ENCODE peak calls at places on chromosomes 6 and 20, in six cellular contexts. T is AG04450, X is neural progenitor cell, M is psoas muscle, F is brain microvascular endothelial cell, H is body of pancreas. K is an unnamed sample.

GRCh38 chr20:35319206-35320197 is 27.3 kb upstream of the FAM83C start:
- DNase-seq in T (no peak), X (no peak), M (no peak), F (peak), H (no peak), K (peak)

GRCh38 chr6:121560476-121560875 is 125.0 kb downstream of the GJA1 start:
- DNase-seq in T (no peak), X (no peak), M (no peak), F (no peak), H (no peak), K (no peak)

GRCh38 chr6:53432318-53433161 is 83.8 kb upstream of the ELOVL5 start:
- DNase-seq in T (peak), X (no peak), M (no peak), F (peak), H (peak), K (no peak)

GRCh38 chr20:11376998-11377397 is 540.7 kb upstream of the BTBD3 start:
- DNase-seq in T (peak), X (no peak), M (no peak), F (peak), H (no peak), K (no peak)

GRCh38 chr6:11961137-11961779 is 50.9 kb upstream of the HIVEP1 start:
- DNase-seq in T (no peak), X (no peak), M (no peak), F (no peak), H (no peak), K (no peak)

GRCh38 chr6:156809034-156809433 is 31.9 kb downstream of the ARID1B start:
- DNase-seq in T (no peak), X (no peak), M (no peak), F (no peak), H (peak), K (no peak)

GRCh38 chr20:49475979-49476378 is 6.5 kb downstream of the KCNB1 start:
- DNase-seq in T (no peak), X (no peak), M (no peak), F (no peak), H (no peak), K (no peak)

GRCh38 chr6:105174512-105174911 is 5.3 kb downstream of the POPDC3 start:
- DNase-seq in T (no peak), X (no peak), M (no peak), F (no peak), H (no peak), K (peak)

GRCh38 chr6:150652848-150653613 is 53.3 kb downstream of the PLEKHG1 start:
- DNase-seq in T (no peak), X (no peak), M (no peak), F (no peak), H (no peak), K (no peak)

GRCh38 chr6:3758842-3759144 is 7.3 kb upstream of the PXDC1 start:
- DNase-seq in T (no peak), X (no peak), M (no peak), F (no peak), H (no peak), K (no peak)

GRCh38 chr20:40438161-40438835 is 250.7 kb downstream of the MAFB start:
- DNase-seq in T (no peak), X (no peak), M (no peak), F (peak), H (no peak), K (no peak)

GRCh38 chr6:903746-904145 is 210.8 kb upstream of the EXOC2 start:
- DNase-seq in T (no peak), X (no peak), M (no peak), F (peak), H (no peak), K (peak)

GRCh38 chr20:36120991-36121390 is 33.5 kb upstream of the EPB41L1 start:
- DNase-seq in T (no peak), X (no peak), M (no peak), F (no peak), H (no peak), K (no peak)

GRCh38 chr20:4896971-4897497 is 104.3 kb downstream of the SLC23A2 start:
- DNase-seq in T (no peak), X (peak), M (no peak), F (no peak), H (no peak), K (no peak)

GRCh38 chr6:34386316-34387137 is 5.9 kb downstream of the NUDT3 start:
- DNase-seq in T (peak), X (no peak), M (no peak), F (peak), H (peak), K (peak)

GRCh38 chr6:14270925-14271791 is 153.6 kb downstream of the CD83 start:
- DNase-seq in T (peak), X (no peak), M (peak), F (peak), H (peak), K (no peak)

GRCh38 chr6:157761331-157761921 is 61.6 kb upstream of the SNX9 start:
- DNase-seq in T (no peak), X (no peak), M (no peak), F (peak), H (no peak), K (peak)

GRCh38 chr6:152355166-152355565 is 282.0 kb downstream of the SYNE1 start:
- DNase-seq in T (no peak), X (peak), M (no peak), F (no peak), H (no peak), K (no peak)

GRCh38 chr6:146700078-146700686 is 101.4 kb downstream of the ADGB start:
- DNase-seq in T (peak), X (peak), M (peak), F (peak), H (peak), K (peak)

GRCh38 chr6:170095273-170095976 is 195.5 kb downstream of the DLL1 start:
- DNase-seq in T (no peak), X (no peak), M (no peak), F (no peak), H (peak), K (peak)

GRCh38 chr6:5584072-5584471 is 322.8 kb downstream of the FARS2 start:
- DNase-seq in T (peak), X (no peak), M (no peak), F (peak), H (no peak), K (no peak)

GRCh38 chr6:19301980-19302379 is 535.2 kb upstream of the ID4 start:
- DNase-seq in T (no peak), X (peak), M (no peak), F (peak), H (no peak), K (no peak)

GRCh38 chr6:38527371-38527770 is 112.4 kb downstream of the BTBD9 start:
- DNase-seq in T (no peak), X (no peak), M (no peak), F (no peak), H (no peak), K (no peak)

GRCh38 chr6:9482030-9482731 is 932.7 kb downstream of the TFAP2A start:
- DNase-seq in T (peak), X (no peak), M (no peak), F (peak), H (no peak), K (peak)

GRCh38 chr6:14706378-14706929 is 539.4 kb upstream of the JARID2 start:
- DNase-seq in T (peak), X (no peak), M (peak), F (peak), H (peak), K (peak)

GRCh38 chr6:3811191-3811590 is 38.0 kb upstream of the FAM50B start:
- DNase-seq in T (no peak), X (no peak), M (no peak), F (no peak), H (no peak), K (no peak)

GRCh38 chr6:126721581-126722145 is 381.7 kb downstream of the CENPW start:
- DNase-seq in T (peak), X (no peak), M (no peak), F (peak), H (no peak), K (peak)

GRCh38 chr6:39214120-39214813 is 15.0 kb downstream of the KCNK5 start:
- DNase-seq in T (no peak), X (no peak), M (no peak), F (no peak), H (peak), K (no peak)

GRCh38 chr20:45919951-45920794 is 8.2 kb upstream of the PLTP start:
- DNase-seq in T (no peak), X (no peak), M (no peak), F (peak), H (no peak), K (no peak)

GRCh38 chr20:8432435-8433148 is 300.5 kb downstream of the PLCB1 start:
- DNase-seq in T (no peak), X (no peak), M (no peak), F (no peak), H (no peak), K (no peak)

GRCh38 chr6:4441981-4442434 is 306.6 kb upstream of the ECI2 start:
- DNase-seq in T (peak), X (no peak), M (no peak), F (no peak), H (no peak), K (no peak)

GRCh38 chr6:47352169-47352568 is 42.5 kb upstream of the TNFRSF21 start:
- DNase-seq in T (no peak), X (peak), M (no peak), F (peak), H (no peak), K (no peak)

DNA sequence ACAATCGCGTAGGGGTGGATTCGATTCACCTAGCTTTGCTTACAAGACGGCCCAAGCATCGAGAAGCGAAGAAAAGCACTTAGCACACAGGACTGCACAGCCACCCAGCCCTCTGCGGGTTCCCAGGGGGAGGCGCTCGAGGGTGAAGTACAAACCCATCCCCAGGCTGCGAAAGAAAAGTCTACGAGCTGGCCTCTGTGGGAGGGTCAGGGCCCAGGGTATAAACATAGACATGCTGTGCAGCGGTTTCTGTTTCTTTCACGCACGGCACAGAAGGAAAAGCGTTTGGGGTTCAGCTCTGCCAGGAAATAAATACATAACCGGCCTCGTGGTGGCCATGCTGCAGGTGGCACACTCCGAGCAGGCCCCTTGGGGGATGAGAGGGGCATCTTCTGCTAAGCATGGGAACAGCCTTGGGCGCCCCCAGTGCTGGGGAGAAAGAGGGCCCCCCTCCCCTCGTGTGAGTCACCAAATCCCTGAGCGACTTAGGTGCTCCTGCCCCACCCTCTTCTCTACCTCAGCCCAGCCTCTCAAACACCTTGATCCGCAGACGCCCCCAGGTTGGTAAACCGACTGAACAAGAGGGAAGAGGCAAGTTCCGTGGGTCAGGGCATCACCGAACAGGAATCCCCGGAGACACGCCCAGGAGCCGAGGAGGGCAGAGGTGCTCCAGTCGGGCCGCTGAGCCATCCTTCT is 91.6 kb upstream of the RIPOR2 start:
- DNase-seq in T (no peak), X (no peak), M (no peak), F (no peak), H (no peak), K (no peak)
- H3K4me3 ChIP-seq in T (no peak), X (no peak), M (no peak), F (no peak), H (no peak), K (no peak)

GRCh38 chr6:133761706-133762105 is 127.2 kb upstream of the TCF21 start:
- DNase-seq in T (no peak), X (no peak), M (no peak), F (no peak), H (no peak), K (no peak)

GRCh38 chr6:133764813-133765208 is 124.1 kb upstream of the TCF21 start:
- DNase-seq in T (no peak), X (no peak), M (no peak), F (no peak), H (no peak), K (no peak)

GRCh38 chr6:133768656-133769295 is 120.1 kb upstream of the TCF21 start:
- DNase-seq in T (no peak), X (no peak), M (peak), F (no peak), H (peak), K (no peak)

GRCh38 chr6:133767571-133767970 is 121.3 kb upstream of the TCF21 start:
- DNase-seq in T (no peak), X (no peak), M (no peak), F (no peak), H (no peak), K (no peak)

DNA sequence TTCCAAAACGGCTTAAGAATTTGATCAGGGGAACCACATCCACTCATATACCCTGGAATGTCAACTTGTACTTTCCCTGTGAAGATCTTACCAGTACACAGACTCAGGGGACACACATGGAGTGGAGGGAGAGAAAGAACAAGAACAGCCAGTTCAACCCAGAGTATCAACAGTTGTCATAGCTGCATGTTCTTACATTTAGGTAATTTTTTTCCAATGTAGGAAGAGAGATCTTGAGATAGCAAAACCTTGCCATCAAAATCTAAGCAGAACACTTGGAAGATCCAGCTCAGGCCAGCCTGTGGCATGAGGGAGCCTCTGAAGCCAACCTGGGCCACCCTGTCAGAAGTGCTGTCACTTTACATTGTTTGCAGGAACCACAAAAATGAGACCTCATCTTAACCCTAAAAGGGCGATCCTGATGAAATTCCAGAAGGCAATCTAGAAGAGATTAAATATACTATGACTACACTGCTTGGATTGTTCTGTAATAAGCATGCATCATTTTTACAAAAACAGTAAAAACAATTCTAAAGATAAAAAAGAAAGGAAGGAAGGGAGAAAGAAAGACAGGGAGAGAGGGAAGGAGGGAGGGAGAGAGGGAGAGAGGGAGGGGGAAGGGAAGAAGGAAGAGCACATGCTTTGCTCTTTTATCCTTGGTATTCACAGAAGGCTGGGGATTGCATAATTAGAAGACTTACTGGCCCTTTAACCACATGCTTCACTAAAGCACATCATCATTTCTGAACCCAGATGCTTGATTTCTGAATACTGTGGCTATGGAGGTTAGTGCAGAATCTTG is 124.7 kb upstream of the TCF21 start:
- DNase-seq in T (no peak), X (no peak), M (no peak), F (peak), H (peak), K (peak)
- H3K27ac ChIP-seq in T (peak), X (no peak), M (no peak), F (peak), H (no peak), K (peak)

DNA sequence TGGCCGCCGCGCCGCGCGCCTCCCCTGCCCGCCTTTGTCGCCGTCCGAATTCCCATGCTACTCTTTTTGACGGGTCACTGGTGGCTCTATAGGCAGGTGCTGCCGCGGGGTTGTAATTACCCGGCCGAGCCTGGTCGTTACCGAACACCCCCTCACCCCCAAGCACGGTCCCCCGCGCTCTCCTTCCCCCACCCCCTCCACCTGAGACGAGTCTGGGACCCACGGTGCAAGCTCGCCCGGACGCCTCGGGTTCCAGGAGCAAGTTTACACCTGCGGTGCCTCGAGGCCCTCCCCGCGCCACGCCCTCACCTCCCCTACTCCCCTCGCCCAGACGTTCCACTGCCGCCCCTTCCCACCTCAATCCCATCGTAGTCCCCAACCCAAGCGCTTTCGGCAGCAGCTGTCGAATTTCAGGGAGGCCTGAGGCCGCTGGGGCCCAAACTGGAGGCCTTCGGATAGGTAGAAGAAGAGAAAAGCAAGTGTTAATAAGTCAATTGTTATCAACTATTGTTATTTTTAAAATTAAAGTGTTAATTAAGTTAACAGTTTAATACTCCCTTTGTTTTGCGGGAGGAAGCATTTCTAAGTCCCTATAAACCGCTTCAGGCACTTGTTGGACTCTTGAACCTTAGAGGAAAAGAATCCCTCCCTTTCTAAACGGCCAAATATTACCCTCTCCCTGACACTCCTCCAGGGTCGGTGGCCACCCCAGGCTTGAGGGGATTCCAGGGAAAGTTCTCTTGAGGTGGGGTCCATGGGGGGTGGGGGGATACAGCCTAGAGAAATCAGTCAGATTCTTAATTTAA is 4.2 kb downstream of the NR2E1 start:
- DNase-seq in T (no peak), X (peak), M (no peak), F (no peak), H (no peak), K (no peak)
- H3K4me3 ChIP-seq in T (no peak), X (peak), M (peak), F (no peak), H (no peak), K (no peak)

GRCh38 chr6:148595550-148595949 is 151.3 kb upstream of the UST start:
- DNase-seq in T (no peak), X (no peak), M (no peak), F (no peak), H (no peak), K (no peak)
- H3K27ac ChIP-seq in T (no peak), X (no peak), M (no peak), F (no peak), H (no peak), K (no peak)

DNA sequence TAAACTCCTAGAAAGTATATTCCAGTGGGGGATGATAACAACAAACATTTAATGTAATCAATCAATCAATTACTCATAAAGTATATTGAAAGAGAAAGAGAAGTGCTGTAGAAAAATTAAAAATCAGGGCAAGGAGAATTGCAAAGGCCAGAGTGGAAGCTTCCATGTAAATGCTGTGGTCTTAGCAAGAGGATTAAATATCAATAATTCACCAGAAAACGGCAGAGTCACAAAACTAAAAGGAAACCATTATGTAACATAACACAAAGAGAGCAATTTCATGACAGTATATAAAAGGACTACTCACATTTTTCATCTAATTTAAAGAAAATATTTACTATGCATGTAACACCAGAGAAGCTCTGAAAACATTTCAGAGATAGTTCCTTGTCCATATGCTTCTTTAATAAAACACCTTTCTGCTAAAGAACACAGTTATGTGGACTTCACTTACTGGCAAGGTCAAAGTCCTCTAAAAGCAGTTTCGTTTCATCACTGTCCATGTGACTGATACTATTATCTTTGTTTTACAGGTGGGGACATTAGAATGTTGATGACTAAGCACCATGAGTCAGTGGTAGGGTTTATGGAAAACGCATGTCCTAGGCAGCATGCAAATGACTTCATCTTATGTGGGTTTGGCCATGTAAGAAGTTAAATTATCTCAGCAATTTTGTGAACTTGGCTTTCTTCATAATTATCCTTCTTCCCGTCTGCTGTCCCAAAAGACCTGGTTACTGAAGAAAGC is 185.7 kb upstream of the TENT5A start:
- DNase-seq in T (peak), X (no peak), M (no peak), F (peak), H (peak), K (peak)
- H3K4me3 ChIP-seq in T (no peak), X (no peak), M (no peak), F (no peak), H (no peak), K (no peak)

DNA sequence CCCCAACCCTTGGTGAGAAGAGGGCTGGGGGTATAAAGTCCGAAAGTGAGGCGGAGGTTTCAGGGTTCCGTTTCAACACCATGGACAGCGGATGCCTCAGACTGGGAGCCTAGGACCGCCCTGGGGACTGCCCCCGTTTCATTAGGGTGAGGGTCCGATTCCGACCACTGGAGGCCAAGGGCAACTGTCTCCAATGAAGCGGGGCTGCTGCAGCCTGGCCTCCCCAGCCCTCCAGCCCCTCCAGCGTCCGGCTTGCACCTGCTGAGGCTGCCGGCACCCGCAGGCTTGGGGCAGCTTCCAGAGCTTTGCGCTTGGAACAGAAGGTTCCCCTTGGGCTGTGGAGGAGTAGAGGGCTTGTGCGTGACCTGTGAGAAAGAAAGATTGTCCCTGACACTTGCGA is 39.9 kb downstream of the YTHDF1 start:
- DNase-seq in T (no peak), X (peak), M (no peak), F (no peak), H (no peak), K (no peak)
- H3K27ac ChIP-seq in T (no peak), X (no peak), M (no peak), F (no peak), H (no peak), K (no peak)

GRCh38 chr6:25215881-25216280 is 63.3 kb upstream of the CARMIL1 start:
- DNase-seq in T (no peak), X (no peak), M (no peak), F (no peak), H (no peak), K (no peak)
- H3K4me3 ChIP-seq in T (no peak), X (no peak), M (no peak), F (no peak), H (no peak), K (no peak)

K was measured in SJSA1.